ENCODE peak calls at places on chromosomes 16 and 17, in eight cellular contexts. T is GM19239; S is dorsolateral prefrontal cortex; U is mucosa of gallbladder; H is activated T-helper 1 cell treated with anti-CD3 and anti-CD28 coated beads, Interleukin-2, amount 50 U/mL, for 16 hours; I is stomach; F is thoracic aorta; Q is GM13976. B is an unnamed sample.

GRCh38 chr17:41799366-41799765 is 12.4 kb downstream of the P3H4 start:
- DNase-seq in S (no peak), F (no peak), T (no peak), H (no peak), I (no peak), Q (no peak), U (no peak), B (no peak)

GRCh38 chr16:57485091-57485915 is 990 bp downstream of the DOK4 start:
- DNase-seq in F (no peak), Q (no peak), I (peak; percentile 61), H (no peak), S (no peak), T (no peak), U (no peak), B (no peak)

GRCh38 chr16:54477766-54478165 is 191.2 kb upstream of the IRX3 start:
- DNase-seq in Q (no peak), I (no peak), F (no peak), T (no peak), S (no peak), U (no peak), H (no peak), B (peak; percentile 60)

GRCh38 chr16:68079616-68080344 is 5.4 kb upstream of the NFATC3 start:
- DNase-seq in T (no peak), Q (peak; percentile 70), U (peak; percentile 78), I (peak; percentile 54), H (peak; percentile 50), S (peak; percentile 16), F (no peak), B (no peak)

GRCh38 chr17:76633628-76634328 is 9.8 kb downstream of the ST6GALNAC1 start:
- DNase-seq in Q (no peak), H (no peak), U (no peak), F (no peak), I (no peak), T (no peak), S (no peak), B (no peak)

GRCh38 chr17:51422634-51423033 is 162.3 kb downstream of the UTP18 start:
- DNase-seq in H (no peak), U (no peak), Q (no peak), I (no peak), F (no peak), T (no peak), S (no peak), B (no peak)

GRCh38 chr16:77998350-77999023 is 23.9 kb upstream of the CLEC3A start:
- DNase-seq in I (no peak), S (no peak), T (no peak), U (no peak), Q (no peak), H (no peak), F (no peak), B (no peak)

GRCh38 chr17:29571486-29571882 is 3.0 kb downstream of the TP53I13 start:
- DNase-seq in S (no peak), U (no peak), F (no peak), H (no peak), Q (no peak), I (peak; percentile 21), T (no peak), B (no peak)

GRCh38 chr16:85819245-85819644 is 19.8 kb downstream of the COX4I1 start:
- DNase-seq in S (peak; percentile 57), F (peak; percentile 33), I (peak; percentile 91), H (peak; percentile 73), U (peak; percentile 88), T (peak; percentile 72), Q (peak; percentile 84), B (no peak)

GRCh38 chr16:64900029-64900428 is 221.8 kb downstream of the CDH11 start:
- DNase-seq in H (no peak), I (no peak), F (no peak), T (no peak), Q (no peak), U (no peak), S (no peak), B (no peak)

GRCh38 chr17:58591455-58591854 is 77.0 kb upstream of the MTMR4 start:
- DNase-seq in I (no peak), S (no peak), U (no peak), Q (no peak), H (no peak), T (no peak), F (no peak), B (no peak)

GRCh38 chr17:27327397-27327796 is 33.5 kb downstream of the WSB1 start:
- DNase-seq in S (no peak), U (peak; percentile 9), I (no peak), F (no peak), T (no peak), Q (no peak), H (no peak), B (no peak)